ENCODE peak calls at places on chromosomes 6 and 20, in four cellular contexts. C is transverse colon, L is uterus, F is gastrocnemius medialis. M is an unnamed sample.

GRCh38 chr20:8790442-8791074 is 278.3 kb upstream of the PLCB4 start:
- DNase-seq in C (peak; percentile 40), L (no peak), F (no peak), M (no peak)

GRCh38 chr6:162226810-162227209 is 500.8 kb downstream of the PRKN start:
- DNase-seq in C (no peak), L (no peak), F (no peak), M (no peak)

GRCh38 chr6:119052292-119052889 is 26.1 kb downstream of the FAM184A start:
- DNase-seq in C (no peak), L (no peak), F (no peak), M (no peak)

GRCh38 chr20:62764156-62764935 is 31.9 kb upstream of the MRGBP start:
- DNase-seq in C (no peak), L (no peak), F (no peak), M (no peak)

GRCh38 chr6:74534485-74535211 is 671.2 kb downstream of the COL12A1 start:
- DNase-seq in C (no peak), L (no peak), F (no peak), M (no peak)

GRCh38 chr20:20593447-20594170 is 118.8 kb downstream of the RALGAPA2 start:
- DNase-seq in C (no peak), L (no peak), F (no peak), M (no peak)

GRCh38 chr6:19669206-19669605 is 168.0 kb upstream of the ID4 start:
- DNase-seq in C (no peak), L (no peak), F (no peak), M (no peak)

GRCh38 chr6:140071115-140071514 is 696.7 kb upstream of the CITED2 start:
- DNase-seq in C (no peak), L (no peak), F (no peak), M (no peak)

GRCh38 chr6:35077713-35078105 is 63.4 kb downstream of the TCP11 start:
- DNase-seq in C (no peak), L (no peak), F (no peak), M (no peak)

GRCh38 chr6:12963566-12963965 is 247.0 kb downstream of the PHACTR1 start:
- DNase-seq in C (no peak), L (no peak), F (no peak), M (no peak)

GRCh38 chr6:8013763-8014162 is 50.4 kb downstream of the BLOC1S5 start:
- DNase-seq in C (no peak), L (no peak), F (no peak), M (no peak)

GRCh38 chr6:112383191-112383590 is 36.1 kb downstream of the RFPL4B start:
- DNase-seq in C (no peak), L (no peak), F (no peak), M (no peak)

GRCh38 chr6:106568518-106568917 is 60.8 kb downstream of the RTN4IP1 start:
- DNase-seq in C (no peak), L (no peak), F (no peak), M (no peak)

GRCh38 chr20:50259705-50260479 is 69.3 kb downstream of the CEBPB start:
- DNase-seq in C (peak; percentile 59), L (no peak), F (no peak), M (no peak)

GRCh38 chr20:24672886-24673677 is 203.7 kb downstream of the SYNDIG1 start:
- DNase-seq in C (no peak), L (no peak), F (no peak), M (no peak)

GRCh38 chr6:144149558-144149893 is 791 bp upstream of the STX11 start:
- DNase-seq in C (no peak), L (no peak), F (no peak), M (no peak)

GRCh38 chr20:1423625-1424106 is 30.8 kb upstream of the FKBP1A start:
- DNase-seq in C (peak; percentile 65), L (no peak), F (no peak), M (no peak)

GRCh38 chr6:167157867-167158266 is at the start of gene GPR31:
- DNase-seq in C (no peak), L (no peak), F (no peak), M (no peak)

GRCh38 chr6:95087394-95088097 is 489.8 kb upstream of the MANEA start:
- DNase-seq in C (no peak), L (no peak), F (no peak), M (no peak)

GRCh38 chr20:1010659-1011058 is 8.5 kb upstream of the RSPO4 start:
- DNase-seq in C (no peak), L (no peak), F (no peak), M (no peak)

GRCh38 chr20:62319346-62319909 is 16.6 kb downstream of the ADRM1 start:
- DNase-seq in C (no peak), L (no peak), F (no peak), M (no peak)

GRCh38 chr20:1633535-1633934 is 13.7 kb upstream of the SIRPB1 start:
- DNase-seq in C (no peak), L (no peak), F (no peak), M (no peak)

GRCh38 chr6:160274846-160275510 is 16.4 kb upstream of the SLC22A2 start:
- DNase-seq in C (no peak), L (no peak), F (no peak), M (no peak)

GRCh38 chr6:134686071-134686470 is 263.8 kb downstream of the ALDH8A1 start:
- DNase-seq in C (no peak), L (no peak), F (no peak), M (no peak)

GRCh38 chr20:844473-845225 is 11.1 kb downstream of the FAM110A start:
- DNase-seq in C (peak; percentile 94), L (peak; percentile 91), F (peak; percentile 85), M (no peak)

GRCh38 chr20:58111340-58112016 is 117.0 kb downstream of the ANKRD60 start:
- DNase-seq in C (no peak), L (peak; percentile 6), F (no peak), M (no peak)

GRCh38 chr6:89413006-89413400 is 930 bp upstream of the RRAGD start:
- DNase-seq in C (peak; percentile 24), L (no peak), F (peak; percentile 10), M (no peak)

GRCh38 chr6:40325791-40326190 is 261.4 kb downstream of the LRFN2 start:
- DNase-seq in C (no peak), L (no peak), F (no peak), M (no peak)

GRCh38 chr20:23294166-23294565 is 56.4 kb upstream of the NXT1 start:
- DNase-seq in C (no peak), L (no peak), F (no peak), M (no peak)

GRCh38 chr6:12228447-12229146 is 61.6 kb upstream of the EDN1 start:
- DNase-seq in C (peak; percentile 63), L (no peak), F (no peak), M (no peak)

GRCh38 chr6:95431637-95432228 is 145.6 kb upstream of the MANEA start:
- DNase-seq in C (peak; percentile 16), L (no peak), F (no peak), M (no peak)

GRCh38 chr6:142088858-142089216 is 43.9 kb upstream of the GJE1 start:
- DNase-seq in C (no peak), L (no peak), F (no peak), M (no peak)

GRCh38 chr6:151389640-151390275 is 1.6 kb downstream of the ZBTB2 start:
- DNase-seq in C (peak; percentile 74), L (peak; percentile 80), F (peak; percentile 29), M (peak; percentile 92)
- TF ChIP-seq POLR2A in C (peak; percentile 78), L (peak; percentile 55), F (peak; percentile 79), M (no peak)

GRCh38 chr20:60340232-60340631 is 382.0 kb downstream of the CDH26 start:
- DNase-seq in C (no peak), L (no peak), F (no peak), M (no peak)
- H3K9me3 ChIP-seq in C (no peaks in the 10 kb centered on the region), L (no peaks in the 10 kb centered on the region), F (no peaks in the 10 kb centered on the region), M (no peaks in the 10 kb centered on the region)

GRCh38 chr6:21595265-21595950 is 1.9 kb downstream of the SOX4 start:
- DNase-seq in C (peak; percentile 45), L (peak; percentile 56), F (no peak), M (no peak)

GRCh38 chr6:21593927-21594421 is 423 bp downstream of the SOX4 start:
- DNase-seq in C (peak; percentile 41), L (peak; percentile 45), F (no peak), M (no peak)

GRCh38 chr6:21593412-21593926 is at the start of gene SOX4:
- DNase-seq in C (peak; percentile 95), L (peak; percentile 97), F (peak; percentile 83), M (no peak)

GRCh38 chr6:21595951-21596378 is 2.4 kb downstream of the SOX4 start:
- DNase-seq in C (peak; percentile 23), L (no peak), F (no peak), M (no peak)

GRCh38 chr6:21594427-21595264 is 1.1 kb downstream of the SOX4 start:
- DNase-seq in C (peak; percentile 60), L (peak; percentile 66), F (no peak), M (no peak)
- TF ChIP-seq POLR2A in C (peak; percentile 28), L (peak; percentile 8), F (no peak), M (no peak)

GRCh38 chr6:137834508-137834907 is 32.6 kb upstream of the TNFAIP3 start:
- DNase-seq in C (no peak), L (no peak), F (no peak), M (no peak)

GRCh38 chr6:137840252-137840651 is 26.8 kb upstream of the TNFAIP3 start:
- DNase-seq in C (no peak), L (no peak), F (no peak), M (no peak)

GRCh38 chr6:137843206-137843605 is 23.9 kb upstream of the TNFAIP3 start:
- DNase-seq in C (no peak), L (no peak), F (no peak), M (no peak)

DNA sequence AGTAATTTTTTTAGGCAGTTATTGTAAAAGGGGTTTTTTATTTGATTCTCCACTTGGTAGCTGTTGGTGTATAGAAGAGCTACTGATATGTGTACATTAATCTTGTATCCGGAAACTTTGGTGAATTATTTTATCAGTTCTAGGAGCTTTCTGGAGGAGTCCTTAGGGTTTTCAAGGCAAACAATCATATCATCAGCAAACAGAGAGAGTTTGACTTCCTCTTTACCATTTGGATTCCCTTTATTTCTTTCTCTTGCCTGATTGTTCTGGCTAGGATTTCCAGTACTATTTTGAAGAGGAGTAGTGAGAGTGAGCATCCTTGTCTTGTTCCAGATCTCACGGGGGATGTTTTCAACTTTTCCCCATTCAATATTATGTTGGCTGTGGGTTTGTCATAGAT is 28.0 kb upstream of the TNFAIP3 start:
- DNase-seq in C (no peak), L (no peak), F (no peak), M (no peak)
- H3K9me3 ChIP-seq in C (no peaks in the 10 kb centered on the region), L (no peaks in the 10 kb centered on the region), F (no peaks in the 10 kb centered on the region), M (no peaks in the 10 kb centered on the region)

DNA sequence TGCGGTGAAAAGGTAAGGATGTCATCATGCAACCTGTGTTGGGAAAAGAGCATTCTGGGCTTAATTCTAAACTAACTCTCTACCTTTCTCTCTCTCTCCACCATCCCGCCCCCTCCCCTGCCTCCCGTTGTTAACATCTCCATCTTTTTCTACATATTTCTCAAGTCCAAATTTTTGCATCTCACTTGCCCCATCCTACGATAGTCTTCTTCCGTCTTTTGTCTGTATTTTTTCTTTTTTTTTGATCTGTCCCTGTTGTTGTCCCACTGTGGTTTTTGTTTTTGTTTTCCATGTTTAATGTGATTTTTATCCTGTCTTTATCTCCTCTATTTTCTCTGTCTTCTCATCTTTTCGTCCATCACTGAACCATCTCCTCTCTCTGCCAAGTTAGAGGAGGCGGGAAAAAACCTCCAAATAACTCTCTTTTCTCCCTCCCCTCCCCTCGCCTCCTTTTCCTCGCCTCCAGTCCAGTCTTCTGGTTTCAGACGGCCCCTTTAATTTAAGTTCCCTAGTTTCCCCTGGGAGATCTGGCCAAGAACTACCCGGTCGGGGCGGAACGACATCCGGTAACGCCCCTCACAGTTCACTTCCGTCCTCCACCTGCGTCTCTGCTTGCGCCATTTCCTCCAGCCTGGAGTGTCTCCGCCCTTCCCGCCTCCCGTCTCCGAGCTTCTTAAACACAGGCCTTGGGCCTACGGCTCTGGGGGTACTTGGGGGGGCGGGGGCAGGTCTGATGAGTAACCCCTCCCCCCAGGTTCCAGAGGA is at the start of gene NFKBIL1:
- DNase-seq in C (peak; percentile 96), L (peak; percentile 97), F (peak; percentile 96), M (peak; percentile 97)
- TF ChIP-seq POLR2A in C (peak; percentile 54), L (peak; percentile 65), F (peak; percentile 68), M (no peak)

M was measured in vagina.